ENCODE peak calls at places on chromosome 2, in nine cellular contexts. I, E, G, A, O, U, L, W and T are unnamed samples.

GRCh38 chr2:169077674-169078240 is 8.4 kb downstream of the DHRS9 start:
- DNase-seq in E (no peak), I (no peak), L (no peak), A (no peak), G (no peak), U (no peak), O (peak; percentile 26), W (no peak), T (no peak)

GRCh38 chr2:26770986-26771586 is 7.0 kb downstream of the SLC35F6 start:
- DNase-seq in W (no peak), A (peak; percentile 94), G (no peak), O (peak; percentile 92), E (peak; percentile 68), I (no peak), L (no peak), U (no peak), T (peak; percentile 85)

GRCh38 chr2:109242654-109243331 is 113.8 kb downstream of the SH3RF3 start:
- DNase-seq in U (no peak), L (peak; percentile 62), A (peak; percentile 97), I (no peak), W (no peak), O (no peak), G (no peak), E (peak; percentile 65), T (peak; percentile 97)

GRCh38 chr2:129726271-129726670 is 253.2 kb upstream of the RAB6C start:
- DNase-seq in I (no peak), U (no peak), O (no peak), A (no peak), E (no peak), W (no peak), G (no peak), L (no peak), T (no peak)

GRCh38 chr2:229492034-229492433 is 220.9 kb upstream of the PID1 start:
- DNase-seq in O (no peak), U (no peak), A (no peak), I (no peak), G (no peak), E (no peak), L (no peak), W (no peak), T (no peak)

GRCh38 chr2:165833156-165833555 is 39.1 kb upstream of the GALNT3 start:
- DNase-seq in G (no peak), L (no peak), E (no peak), I (no peak), W (no peak), U (peak; percentile 6), A (peak; percentile 48), O (no peak), T (peak; percentile 62)

GRCh38 chr2:3160751-3161330 is 216.8 kb downstream of the EIPR1 start:
- DNase-seq in U (no peak), O (no peak), G (no peak), E (no peak), W (no peak), L (peak; percentile 31), I (no peak), A (peak; percentile 21), T (no peak)

GRCh38 chr2:225493420-225494099 is 94.0 kb downstream of the NYAP2 start:
- DNase-seq in E (no peak), U (no peak), W (no peak), G (no peak), I (no peak), O (no peak), L (no peak), A (no peak), T (no peak)

GRCh38 chr2:237309011-237309410 is 105.0 kb downstream of the COL6A3 start:
- DNase-seq in W (no peak), L (no peak), O (no peak), U (no peak), G (no peak), E (no peak), I (no peak), A (peak; percentile 72), T (peak; percentile 37)

GRCh38 chr2:236711440-236711839 is 141.8 kb downstream of the ACKR3 start:
- DNase-seq in L (no peak), O (peak; percentile 59), E (no peak), I (no peak), W (no peak), G (no peak), A (peak; percentile 62), U (no peak), T (peak; percentile 24)

GRCh38 chr2:7146151-7146550 is 228.9 kb downstream of the RNF144A start:
- DNase-seq in O (no peak), I (no peak), W (no peak), U (no peak), E (no peak), A (no peak), L (no peak), G (no peak), T (no peak)

GRCh38 chr2:11077411-11077810 is 77.9 kb upstream of the SLC66A3 start:
- DNase-seq in E (no peak), A (no peak), W (no peak), G (no peak), U (no peak), O (no peak), L (no peak), I (no peak), T (no peak)

GRCh38 chr2:28352104-28352503 is 40.6 kb upstream of the FOSL2 start:
- DNase-seq in E (no peak), O (no peak), I (no peak), A (no peak), L (peak; percentile 35), U (no peak), G (no peak), W (no peak), T (peak; percentile 59)

GRCh38 chr2:198098918-198099317 is 294.5 kb downstream of the PLCL1 start:
- DNase-seq in L (no peak), I (peak; percentile 21), O (no peak), W (peak; percentile 67), G (no peak), E (no peak), U (peak; percentile 8), A (no peak), T (peak; percentile 13)

GRCh38 chr2:74005786-74006185 is 21.1 kb downstream of the TET3 start:
- DNase-seq in I (no peak), U (no peak), O (no peak), G (no peak), L (peak; percentile 19), W (no peak), A (no peak), E (no peak), T (no peak)

GRCh38 chr2:239544846-239545465 is 144.1 kb upstream of the HDAC4 start:
- DNase-seq in I (no peak), O (no peak), E (no peak), A (no peak), U (no peak), G (no peak), W (no peak), L (peak; percentile 44), T (no peak)

DNA sequence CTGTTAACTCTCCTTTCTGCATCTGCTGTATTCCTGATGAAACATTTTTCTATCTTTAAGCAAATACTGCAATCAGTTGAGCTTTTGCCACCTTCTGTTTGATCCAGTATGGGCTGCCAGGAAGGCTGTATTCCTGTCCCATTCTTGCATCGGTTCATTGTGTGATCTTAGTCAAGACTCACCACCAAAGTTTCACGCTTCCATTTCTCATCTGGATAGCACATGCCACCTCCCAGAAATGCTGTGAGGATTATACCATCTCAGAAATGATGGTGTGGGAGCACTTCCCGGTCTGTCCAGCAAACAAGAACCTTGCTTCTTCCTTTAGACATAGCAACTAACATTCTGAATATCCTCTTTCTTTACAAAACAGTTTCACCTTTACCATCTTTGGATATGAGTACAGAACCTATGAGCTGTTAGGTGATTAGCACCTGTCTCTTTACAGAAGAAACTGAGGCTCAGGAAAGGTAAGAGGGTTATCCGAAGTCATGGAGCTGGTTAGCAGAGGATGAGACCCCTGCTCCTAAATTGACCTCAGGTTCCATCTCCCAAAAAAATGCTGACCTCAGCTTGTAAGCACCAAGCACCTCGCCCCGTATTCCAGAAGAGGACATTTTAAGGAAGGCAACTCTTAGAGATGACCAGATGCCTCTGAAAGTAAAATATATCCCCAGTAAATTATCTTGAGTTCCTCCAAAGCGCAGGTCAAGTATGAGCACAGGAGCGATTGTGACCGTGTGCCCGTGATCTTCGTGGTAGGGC is 56.8 kb downstream of the FEZ2 start:
- DNase-seq in L (no peak), I (no peak), G (no peak), O (no peak), U (no peak), W (no peak), A (no peak), E (no peak), T (no peak)
- H3K36me3 ChIP-seq in L (peaks cover 87% of the 10 kb centered on the region), I (peaks cover 7% of the 10 kb centered on the region), G (no peaks in the 10 kb centered on the region), O (peaks cover 8% of the 10 kb centered on the region), U (no peaks in the 10 kb centered on the region), W (no peaks in the 10 kb centered on the region), A (peaks cover 35% of the 10 kb centered on the region), E (no peaks in the 10 kb centered on the region), T (peaks cover 98% of the 10 kb centered on the region)

DNA sequence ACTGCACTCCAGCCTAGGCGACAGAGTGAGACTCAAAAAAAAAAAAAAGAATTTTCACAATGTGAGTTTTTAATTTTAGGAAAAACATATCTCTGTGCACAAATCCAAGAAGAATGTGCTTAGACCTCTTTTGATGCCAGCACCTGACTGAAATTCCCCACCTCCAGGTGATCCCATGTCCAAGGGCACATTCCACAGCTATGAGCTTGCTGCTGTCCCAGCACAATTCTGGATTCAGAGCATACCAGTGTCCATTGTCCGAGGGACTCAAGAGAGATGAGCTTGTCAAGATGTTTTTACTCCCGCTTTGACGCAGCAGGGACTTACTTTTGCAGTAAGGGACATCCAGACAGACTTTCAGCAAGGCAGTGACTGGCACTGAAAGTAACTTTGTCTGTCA is 489.1 kb upstream of the ACVR2A start:
- DNase-seq in L (no peak), G (no peak), A (no peak), W (no peak), E (no peak), I (no peak), O (no peak), U (no peak), T (no peak)
- H3K4me1 ChIP-seq in L (no peaks in the 10 kb centered on the region), G (no peaks in the 10 kb centered on the region), A (no peaks in the 10 kb centered on the region), W (peaks cover 5% of the 10 kb centered on the region), E (no peaks in the 10 kb centered on the region), I (peaks cover 12% of the 10 kb centered on the region), O (no peaks in the 10 kb centered on the region), U (no peaks in the 10 kb centered on the region), T (peaks cover 15% of the 10 kb centered on the region)

DNA sequence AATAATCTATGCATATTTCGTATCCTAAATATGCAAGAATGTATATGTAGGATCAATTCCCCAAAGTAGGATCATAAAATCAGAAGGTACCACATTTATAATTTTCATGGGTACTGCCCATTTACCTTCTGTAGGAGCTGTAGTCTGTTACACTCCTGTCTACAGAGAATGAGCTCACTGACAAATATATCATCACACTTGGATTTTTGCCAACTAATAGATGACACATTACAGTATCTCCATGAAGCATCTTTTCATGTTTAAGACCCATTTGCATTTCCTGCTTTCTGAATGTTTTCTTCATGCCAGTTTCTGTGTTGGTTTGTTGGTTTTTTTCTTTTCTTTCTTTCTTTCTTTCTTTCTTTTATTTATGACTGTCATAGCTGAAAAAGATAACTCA is 70.9 kb upstream of the EML6 start:
- DNase-seq in I (no peak), G (no peak), U (no peak), L (no peak), E (no peak), O (no peak), A (no peak), W (no peak), T (no peak)
- H3K36me3 ChIP-seq in I (peaks cover 47% of the 10 kb centered on the region), G (peaks cover 98% of the 10 kb centered on the region), U (peaks cover 86% of the 10 kb centered on the region), L (peaks cover 100% of the 10 kb centered on the region), E (no peaks in the 10 kb centered on the region), O (peaks cover 74% of the 10 kb centered on the region), A (peaks cover 27% of the 10 kb centered on the region), W (peaks cover 20% of the 10 kb centered on the region), T (peaks cover 100% of the 10 kb centered on the region)

DNA sequence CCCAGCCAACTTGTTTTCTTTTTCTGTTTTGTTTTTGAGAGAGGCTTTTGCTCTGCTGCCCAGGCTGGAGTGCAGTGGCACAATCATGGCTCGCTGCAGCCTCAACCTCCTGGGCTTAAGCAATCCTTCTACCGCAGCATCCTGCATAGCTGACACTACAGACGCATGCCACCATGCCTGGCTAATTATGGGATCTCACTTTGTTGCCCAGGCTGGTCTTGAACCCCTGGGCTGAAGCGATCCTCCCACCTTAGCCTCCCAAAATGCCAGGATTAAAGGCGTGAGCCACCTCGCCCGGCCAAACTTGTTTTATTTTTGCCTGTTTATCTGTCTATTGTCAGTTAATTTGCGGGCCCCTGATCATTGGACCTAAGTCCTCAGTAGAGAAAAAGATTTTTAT is 61.6 kb upstream of the MSH6 start:
- DNase-seq in O (no peak), G (no peak), L (no peak), A (no peak), U (no peak), W (peak; percentile 45), I (peak; percentile 33), E (no peak), T (no peak)
- H3K4me1 ChIP-seq in O (no peaks in the 10 kb centered on the region), G (no peaks in the 10 kb centered on the region), L (no peaks in the 10 kb centered on the region), A (no peaks in the 10 kb centered on the region), U (no peaks in the 10 kb centered on the region), W (peaks cover 11% of the 10 kb centered on the region), I (no peaks in the 10 kb centered on the region), E (no peaks in the 10 kb centered on the region), T (peaks cover 3% of the 10 kb centered on the region)